ENCODE peak calls at places on chromosome 4, in six cellular contexts. F is GM23248, P is neural progenitor cell, M is PC-3, N is SK-N-SH, S is HCT116. E is an unnamed sample.
A peak's percentile ranks its signal among the peaks of the same experiment; 100 is the strongest.

GRCh38 chr4:158930573-158930972 is 161.7 kb downstream of the FNIP2 start:
- DNase-seq in F (peak; percentile 41), M (peak; percentile 1), N (no peak), S (no peak), P (no peak), E (no peak)

GRCh38 chr4:76198411-76199237 is 15.0 kb downstream of the SCARB2 start:
- DNase-seq in F (peak; percentile 87), S (no peak), M (peak; percentile 46), P (peak; percentile 52), N (peak; percentile 61), E (peak; percentile 86)

GRCh38 chr4:81116571-81116970 is 86.1 kb downstream of the BMP3 start:
- DNase-seq in M (no peak), F (no peak), S (no peak), N (no peak), P (no peak), E (no peak)

GRCh38 chr4:16642897-16643296 is 255.5 kb downstream of the LDB2 start:
- DNase-seq in M (peak; percentile 46), P (no peak), F (no peak), N (peak; percentile 51), S (no peak), E (peak; percentile 15)

GRCh38 chr4:25760518-25761157 is 102.2 kb downstream of the SEL1L3 start:
- DNase-seq in N (no peak), S (no peak), P (no peak), F (peak; percentile 23), M (no peak), E (no peak)

GRCh38 chr4:148776944-148777343 is 334.7 kb upstream of the NR3C2 start:
- DNase-seq in N (no peak), F (peak; percentile 42), S (no peak), P (no peak), M (peak; percentile 14), E (no peak)

GRCh38 chr4:176753049-176753448 is 39.7 kb downstream of the VEGFC start:
- DNase-seq in P (peak; percentile 18), F (peak; percentile 94), S (no peak), N (no peak), M (peak; percentile 23), E (no peak)

GRCh38 chr4:76969941-76970529 is 20.5 kb downstream of the SEPTIN11 start:
- DNase-seq in N (no peak), F (peak; percentile 46), P (peak; percentile 48), S (no peak), M (peak; percentile 27), E (no peak)

GRCh38 chr4:17336069-17336468 is 175.8 kb downstream of the QDPR start:
- DNase-seq in P (no peak), N (no peak), M (no peak), F (no peak), S (no peak), E (no peak)

GRCh38 chr4:115575851-115576250 is 462.4 kb upstream of the NDST4 start:
- DNase-seq in S (no peak), M (no peak), F (no peak), N (no peak), P (no peak), E (no peak)

GRCh38 chr4:57109530-57109846 is 697 bp downstream of the IGFBP7 start:
- DNase-seq in M (no peak), N (no peak), S (no peak), P (no peak), F (peak; percentile 34), E (no peak)

GRCh38 chr4:39528056-39528465 is 822 bp upstream of the UGDH start:
- DNase-seq in S (no peak), P (no peak), F (peak; percentile 96), M (peak; percentile 64), N (no peak), E (peak; percentile 9)

GRCh38 chr4:155800685-155801343 is 42.0 kb downstream of the GUCY1B1 start:
- DNase-seq in S (no peak), M (no peak), N (no peak), F (no peak), P (no peak), E (no peak)

GRCh38 chr4:70868778-70869177 is 29.1 kb upstream of the GRSF1 start:
- DNase-seq in P (peak; percentile 21), M (no peak), N (no peak), S (no peak), F (no peak), E (no peak)

GRCh38 chr4:70874268-70875156 is 27.7 kb upstream of the MOB1B start:
- DNase-seq in S (no peak), P (no peak), F (no peak), N (no peak), M (no peak), E (no peak)

GRCh38 chr4:70877539-70877938 is 24.6 kb upstream of the MOB1B start:
- DNase-seq in S (no peak), N (no peak), P (no peak), M (no peak), F (no peak), E (no peak)

GRCh38 chr4:70873216-70873615 is 29.0 kb upstream of the MOB1B start:
- DNase-seq in S (no peak), M (no peak), P (no peak), F (no peak), N (no peak), E (no peak)
- H3K9me3 ChIP-seq in S (no peaks in the 10 kb centered on the region), M (no peaks in the 10 kb centered on the region), P (no peaks in the 10 kb centered on the region), F (no peaks in the 10 kb centered on the region), N (no peaks in the 10 kb centered on the region), E (no peaks in the 10 kb centered on the region)

DNA sequence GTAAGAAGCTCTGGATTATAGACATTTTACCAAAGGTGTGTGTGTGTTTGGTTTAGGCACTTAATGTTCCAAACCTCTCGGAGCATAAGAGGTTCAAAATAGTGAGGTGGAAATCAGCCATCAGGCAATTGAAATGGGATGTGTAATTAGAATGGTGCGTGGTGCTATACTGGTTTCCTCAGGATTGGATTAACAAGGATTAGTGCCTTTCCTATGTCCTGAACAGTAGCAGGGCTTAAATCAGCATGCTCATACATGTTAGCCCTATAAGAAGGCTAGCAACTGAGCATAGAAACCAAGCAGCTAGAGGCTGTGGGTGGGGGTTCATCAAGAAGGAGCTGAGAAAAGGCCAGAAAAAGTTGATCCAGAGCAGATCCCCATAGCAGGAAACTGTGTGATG is 256.8 kb upstream of the CXXC4 start:
- DNase-seq in P (peak; percentile 47), M (no peak), F (no peak), N (no peak), S (no peak), E (no peak)
- TF ChIP-seq EZH2phosphoT487 in P (no peak), M (no peak), F (no peak), N (no peak), S (no peak), E (no peak)

GRCh38 chr4:112361181-112361791 is 64.1 kb downstream of the ALPK1 start:
- DNase-seq in S (no peak), M (peak; percentile 55), F (no peak), P (peak; percentile 64), N (no peak), E (peak; percentile 78)
- H3K9ac ChIP-seq in S (no peak overlapping the region), M (no peak overlapping the region), F (no peak overlapping the region), P (no peak overlapping the region), N (no peak overlapping the region), E (no peak overlapping the region)

GRCh38 chr4:14241574-14241973 is 614.0 kb upstream of the BOD1L1 start:
- DNase-seq in M (no peak), S (no peak), N (no peak), P (no peak), F (no peak), E (no peak)

GRCh38 chr4:14234330-14234729 is 606.8 kb upstream of the BOD1L1 start:
- DNase-seq in F (no peak), M (peak; percentile 53), P (no peak), N (no peak), S (no peak), E (no peak)

GRCh38 chr4:14233126-14233525 is 605.6 kb upstream of the BOD1L1 start:
- DNase-seq in F (no peak), N (no peak), S (no peak), M (no peak), P (no peak), E (no peak)

GRCh38 chr4:14237911-14238310 is 610.4 kb upstream of the BOD1L1 start:
- DNase-seq in F (no peak), P (no peak), M (no peak), S (no peak), N (no peak), E (no peak)

GRCh38 chr4:14236359-14236758 is 608.8 kb upstream of the BOD1L1 start:
- DNase-seq in S (no peak), N (no peak), P (no peak), M (no peak), F (no peak), E (no peak)
- H3K9me3 ChIP-seq in S (no peaks in the 10 kb centered on the region), N (no peaks in the 10 kb centered on the region), P (peaks cover 7% of the 10 kb centered on the region), M (no peaks in the 10 kb centered on the region), F (no peaks in the 10 kb centered on the region), E (no peaks in the 10 kb centered on the region)

DNA sequence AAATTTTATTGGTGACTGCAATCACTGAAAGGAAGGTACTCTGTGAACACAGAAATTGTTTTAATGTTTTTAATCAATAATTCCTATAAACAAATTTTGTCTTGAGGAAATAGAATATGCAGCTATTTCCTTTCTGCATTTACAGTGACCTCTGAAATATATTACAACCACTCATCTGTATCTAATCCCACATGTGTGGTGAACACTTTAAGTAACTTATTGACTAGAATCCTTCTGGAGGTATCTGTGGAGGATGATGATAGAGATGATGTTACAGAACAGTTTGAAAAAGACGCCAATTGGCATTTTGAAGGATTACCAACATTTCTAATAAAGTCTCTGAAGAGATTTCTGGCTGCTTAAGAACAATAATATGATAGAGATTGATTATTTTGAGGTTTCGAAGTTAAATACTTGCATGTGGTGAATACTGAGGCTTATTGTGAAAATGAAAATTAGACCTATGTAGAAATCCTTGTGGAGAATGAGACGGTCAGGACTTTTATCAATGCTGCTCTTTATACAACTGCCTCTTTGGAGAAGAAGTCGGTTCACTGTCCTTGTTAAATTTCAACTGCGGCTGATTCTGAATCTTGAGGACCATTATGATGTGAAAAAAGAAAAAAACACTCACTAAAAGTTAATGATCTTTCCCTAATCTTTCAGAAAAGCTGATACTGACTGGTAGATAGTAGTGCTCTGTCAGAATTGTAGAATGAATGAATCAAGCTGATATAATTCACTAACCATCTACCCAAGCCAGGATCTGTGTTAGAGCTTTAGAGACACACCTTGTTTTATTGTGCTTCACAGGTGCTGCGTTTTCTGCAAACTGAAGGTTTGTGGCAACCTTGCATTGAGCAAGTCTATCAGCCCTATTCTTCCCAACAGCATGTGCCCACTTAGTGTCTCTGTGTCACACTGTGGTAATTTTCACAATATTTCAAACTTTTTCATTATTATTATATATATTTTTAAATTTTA is 204.6 kb downstream of the SPRY1 start:
- DNase-seq in N (no peak), M (no peak), F (no peak), P (no peak), S (no peak), E (no peak)
- TF ChIP-seq EZH2phosphoT487 in N (no peak), M (no peak), F (no peak), P (no peak), S (no peak), E (no peak)